ENCODE peak calls at places on chromosomes 12 and 14, in seven cellular contexts. C is HEK293T; M is cerebellar cortex; W is CD4-positive, alpha-beta T cell; P is SK-N-MC; R is D341Med; V is Right ventricle myocardium superior. J is an unnamed sample.

GRCh38 chr12:75932241-75932640 is 99.3 kb downstream of the PHLDA1 start:
- DNase-seq in R (no peak), M (no peak), C (no peak), P (no peak), W (no peak), V (no peak), J (no peak)

GRCh38 chr12:45988259-45988658 is 2.1 kb downstream of the SCAF11 start:
- DNase-seq in M (no peak), R (no peak), P (no peak), C (no peak), V (no peak), W (no peak), J (no peak)

GRCh38 chr14:105084741-105085571 is 19.7 kb upstream of the GPR132 start:
- DNase-seq in C (no peak), W (no peak), P (no peak), V (no peak), R (no peak), M (no peak), J (no peak)

GRCh38 chr12:9940370-9940769 is 8.2 kb upstream of the CLEC2A start:
- DNase-seq in R (no peak), M (no peak), W (no peak), P (no peak), C (no peak), V (no peak), J (no peak)

GRCh38 chr12:33575346-33575745 is 135.7 kb upstream of the SYT10 start:
- DNase-seq in R (no peak), V (no peak), W (no peak), M (no peak), P (no peak), C (no peak), J (no peak)

GRCh38 chr12:64218597-64218996 is 3.5 kb downstream of the KICS2 start:
- DNase-seq in C (no peak), P (no peak), V (no peak), M (no peak), R (no peak), W (no peak), J (no peak)

GRCh38 chr12:109995366-109995702 is 834 bp downstream of the GIT2 start:
- DNase-seq in W (no peak), P (no peak), V (no peak), M (no peak), C (no peak), R (no peak), J (no peak)

GRCh38 chr12:127381043-127381668 is 885.8 kb upstream of the TMEM132C start:
- DNase-seq in P (no peak), R (peak; percentile 87), M (peak; percentile 57), W (no peak), V (peak; percentile 43), C (peak; percentile 80), J (peak; percentile 73)

GRCh38 chr12:39127401-39127800 is 222.0 kb upstream of the CPNE8 start:
- DNase-seq in M (peak; percentile 20), W (no peak), C (peak; percentile 22), V (no peak), P (no peak), R (no peak), J (no peak)

GRCh38 chr12:14272954-14273910 is 92.2 kb upstream of the ATF7IP start:
- DNase-seq in W (no peak), V (no peak), M (no peak), P (no peak), R (no peak), C (no peak), J (no peak)

GRCh38 chr12:6620885-6621274 is 13.7 kb upstream of the CHD4 start:
- DNase-seq in V (no peak), M (no peak), R (no peak), C (no peak), W (no peak), P (no peak), J (no peak)

GRCh38 chr12:86249856-86250255 is 6.3 kb downstream of the MGAT4C start:
- DNase-seq in P (no peak), W (no peak), M (no peak), C (peak; percentile 12), R (no peak), V (no peak), J (no peak)

GRCh38 chr12:17203497-17203896 is 597.5 kb upstream of the LMO3 start:
- DNase-seq in C (no peak), V (no peak), W (no peak), P (no peak), M (no peak), R (no peak), J (no peak)

GRCh38 chr14:68598621-68599447 is 194.0 kb downstream of the ZFP36L1 start:
- DNase-seq in V (peak; percentile 84), C (no peak), W (no peak), P (no peak), R (no peak), M (no peak), J (peak; percentile 91)

GRCh38 chr14:73743431-73743931 is 29.3 kb upstream of the PNMA1 start:
- DNase-seq in C (no peak), M (no peak), P (no peak), R (no peak), V (peak; percentile 78), W (peak; percentile 59), J (peak; percentile 61)

GRCh38 chr12:28374556-28374955 is 184.3 kb downstream of the CCDC91 start:
- DNase-seq in P (no peak), M (no peak), W (no peak), R (no peak), C (no peak), V (no peak), J (no peak)

GRCh38 chr14:38964630-38965029 is 138.4 kb downstream of the SEC23A start:
- DNase-seq in M (no peak), P (no peak), R (no peak), W (no peak), C (no peak), V (no peak), J (no peak)

GRCh38 chr14:61524211-61524806 is 171.0 kb upstream of the HIF1A start:
- DNase-seq in C (no peak), V (no peak), P (no peak), W (no peak), R (no peak), M (no peak), J (no peak)

GRCh38 chr14:58426819-58427288 is 477 bp downstream of the TIMM9 start:
- DNase-seq in M (peak; percentile 81), P (no peak), R (peak; percentile 80), V (peak; percentile 75), W (peak; percentile 25), C (peak; percentile 50), J (peak; percentile 81)

GRCh38 chr14:29663281-29663801 is 264.3 kb downstream of the PRKD1 start:
- DNase-seq in V (no peak), M (no peak), R (no peak), C (no peak), P (no peak), W (no peak), J (no peak)

GRCh38 chr12:44441155-44441554 is 435.0 kb downstream of the NELL2 start:
- DNase-seq in P (no peak), C (no peak), M (no peak), R (no peak), V (no peak), W (no peak), J (no peak)

GRCh38 chr12:47114481-47114892 is 34.7 kb upstream of the AMIGO2 start:
- DNase-seq in M (no peak), P (no peak), W (no peak), V (no peak), R (no peak), C (no peak), J (no peak)

GRCh38 chr12:52813885-52814709 is at the start of gene KRT4:
- DNase-seq in M (no peak), C (no peak), R (no peak), P (no peak), W (no peak), V (no peak), J (no peak)

GRCh38 chr14:32800320-32800719 is 138.4 kb upstream of the NPAS3 start:
- DNase-seq in P (no peak), C (no peak), R (no peak), M (no peak), W (no peak), V (no peak), J (no peak)

GRCh38 chr12:114152890-114153289 is 186.8 kb upstream of the RBM19 start:
- DNase-seq in R (no peak), W (no peak), V (no peak), P (no peak), M (no peak), C (no peak), J (no peak)

GRCh38 chr12:52014567-52015392 is 8.0 kb downstream of the TAMALIN start:
- DNase-seq in W (no peak), R (no peak), C (no peak), V (no peak), M (no peak), P (no peak), J (peak; percentile 60)

GRCh38 chr12:131735153-131735456 is 24.2 kb downstream of the SFSWAP start:
- DNase-seq in C (no peak), W (no peak), R (no peak), V (no peak), M (no peak), P (no peak), J (no peak)

GRCh38 chr12:70643927-70644326 is 6.7 kb upstream of the PTPRB start:
- DNase-seq in V (no peak), M (no peak), R (no peak), C (no peak), W (no peak), P (no peak), J (no peak)

GRCh38 chr12:106919910-106920544 is 35.7 kb upstream of the TMEM263 start:
- DNase-seq in V (no peak), W (no peak), C (peak; percentile 53), P (peak; percentile 65), M (peak; percentile 71), R (peak; percentile 57), J (no peak)

GRCh38 chr14:50832935-50833607 is 2.1 kb upstream of the NIN start:
- DNase-seq in C (no peak), M (no peak), V (no peak), R (no peak), P (no peak), W (no peak), J (no peak)

GRCh38 chr14:89543420-89543790 is 126.4 kb upstream of the FOXN3 start:
- DNase-seq in M (peak; percentile 73), R (no peak), W (no peak), P (no peak), C (no peak), V (no peak), J (peak; percentile 59)

GRCh38 chr14:58815781-58816297 is 178.1 kb downstream of the DACT1 start:
- DNase-seq in P (no peak), W (no peak), C (no peak), M (no peak), R (no peak), V (no peak), J (no peak)

GRCh38 chr12:22653075-22653474 is 28.1 kb downstream of the ETNK1 start:
- DNase-seq in R (no peak), P (no peak), C (no peak), M (no peak), V (no peak), W (no peak), J (no peak)

GRCh38 chr14:105533391-105533790 is 7.0 kb downstream of the TMEM121 start:
- DNase-seq in C (no peak), V (no peak), P (no peak), R (no peak), M (no peak), W (no peak), J (no peak)

GRCh38 chr14:92513966-92514843 is 624 bp downstream of the RIN3 start:
- DNase-seq in M (no peak), C (peak; percentile 32), W (peak; percentile 36), V (peak; percentile 67), R (no peak), P (no peak), J (peak; percentile 68)

GRCh38 chr14:35016568-35016967 is 29.5 kb upstream of the FAM177A1 start:
- DNase-seq in R (no peak), C (no peak), W (no peak), M (no peak), V (no peak), P (no peak), J (no peak)